ENCODE peak calls at places on chromosomes 7 and 10, in five cellular contexts. Z is esophagus squamous epithelium, W is Peyer's patch, Q is foreskin fibroblast, X is fibroblast of the aortic adventitia. P is an unnamed sample.

GRCh38 chr10:92126100-92126650 is 164.7 kb downstream of the CPEB3 start:
- DNase-seq in Z (no peak), W (no peak), Q (no peak), X (peak), P (no peak)

GRCh38 chr7:67618569-67619543 is 622.2 kb downstream of the TYW1 start:
- DNase-seq in Z (no peak), W (no peak), Q (no peak), X (no peak), P (no peak)

GRCh38 chr10:132684164-132684891 is 101.6 kb downstream of the NKX6-2 start:
- DNase-seq in Z (no peak), W (no peak), Q (peak), X (peak), P (no peak)

GRCh38 chr7:32066441-32066840 is 3.8 kb downstream of the PDE1C start:
- DNase-seq in Z (no peak), W (no peak), Q (peak), X (peak), P (no peak)

GRCh38 chr10:71748671-71749191 is 24.6 kb downstream of the VSIR start:
- DNase-seq in Z (peak), W (peak), Q (peak), X (peak), P (no peak)

GRCh38 chr7:44275829-44276570 is 49.4 kb downstream of the CAMK2B start:
- DNase-seq in Z (no peak), W (no peak), Q (no peak), X (no peak), P (no peak)

GRCh38 chr10:124344266-124344590 is 74.5 kb downstream of the OAT start:
- DNase-seq in Z (no peak), W (no peak), Q (no peak), X (no peak), P (no peak)

GRCh38 chr7:76000566-76000965 is 6.2 kb upstream of the TMEM120A start:
- DNase-seq in Z (no peak), W (no peak), Q (no peak), X (no peak), P (no peak)

GRCh38 chr7:2666130-2666529 is 21.9 kb upstream of the AMZ1 start:
- DNase-seq in Z (no peak), W (no peak), Q (no peak), X (no peak), P (no peak)

GRCh38 chr10:34821587-34822585 is 6.8 kb upstream of the PARD3 start:
- DNase-seq in Z (no peak), W (no peak), Q (no peak), X (no peak), P (no peak)

GRCh38 chr7:52100-52499 is 140.3 kb upstream of the FAM20C start:
- DNase-seq in Z (no peak), W (no peak), Q (no peak), X (no peak), P (no peak)

DNA sequence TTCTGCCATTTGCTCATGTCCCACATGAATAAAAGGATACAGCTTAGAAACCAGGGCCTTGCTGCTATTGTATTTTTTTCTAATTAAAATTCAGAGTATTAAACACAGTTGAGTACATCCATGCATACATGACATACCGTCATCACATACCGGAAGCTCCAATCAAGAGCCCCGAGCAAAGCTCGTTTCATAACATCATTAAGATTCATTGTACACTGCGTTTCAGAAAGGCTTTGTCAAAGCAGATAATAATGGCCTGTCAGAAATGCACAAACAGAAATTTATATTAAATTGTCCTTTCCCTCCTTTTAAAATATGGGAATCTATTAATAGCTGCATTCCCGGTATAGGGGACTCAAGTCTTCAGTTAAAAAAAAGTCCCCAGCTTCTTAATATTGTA is 103.4 kb downstream of the PRTFDC1 start:
- DNase-seq in Z (no peak), W (no peak), Q (no peak), X (no peak), P (no peak)
- TF ChIP-seq CTCF in Z (no peak), W (no peak), Q (no peak), X (no peak), P (no peak)

DNA sequence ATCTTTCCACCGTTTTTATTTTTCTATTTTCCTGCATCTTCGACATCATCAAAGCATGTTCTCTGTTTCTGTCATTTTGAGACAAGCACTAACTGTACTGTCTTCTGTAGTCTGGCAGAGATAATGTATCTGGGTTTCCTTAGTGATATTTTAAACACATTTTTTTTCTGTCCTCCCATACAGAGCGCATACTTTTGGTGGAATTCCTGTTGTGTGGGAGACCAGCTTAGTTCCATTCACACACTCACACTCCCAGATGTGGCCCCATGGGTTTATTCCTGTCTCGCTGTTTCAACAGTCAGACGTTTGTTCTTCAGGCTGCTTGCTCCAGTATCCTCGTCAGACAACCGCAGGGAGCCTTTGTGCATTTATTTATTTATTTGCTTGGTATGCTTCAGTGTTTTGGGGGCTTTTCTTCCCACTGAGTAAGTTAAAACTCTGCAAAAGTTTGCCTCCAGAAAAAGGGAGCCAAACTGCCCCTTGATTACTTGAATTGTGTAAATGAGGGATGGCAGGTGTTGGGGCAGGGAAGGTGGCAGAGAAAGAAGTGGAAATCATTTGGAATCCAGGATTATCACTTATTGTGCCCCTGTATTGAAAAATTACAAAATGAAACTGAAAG is 456.8 kb upstream of the KLF6 start:
- DNase-seq in Z (no peak), W (no peak), Q (peak), X (peak), P (peak)
- H3K4me3 ChIP-seq in Z (no peak), W (no peak), Q (peak), X (peak), P (peak)

GRCh38 chr7:130639391-130639790 is 29.2 kb downstream of the COPG2 start:
- DNase-seq in Z (no peak), W (no peak), Q (peak), X (no peak), P (no peak)
- TF ChIP-seq CTCF in Z (no peak), W (no peak), Q (no peak), X (no peak), P (no peak)

DNA sequence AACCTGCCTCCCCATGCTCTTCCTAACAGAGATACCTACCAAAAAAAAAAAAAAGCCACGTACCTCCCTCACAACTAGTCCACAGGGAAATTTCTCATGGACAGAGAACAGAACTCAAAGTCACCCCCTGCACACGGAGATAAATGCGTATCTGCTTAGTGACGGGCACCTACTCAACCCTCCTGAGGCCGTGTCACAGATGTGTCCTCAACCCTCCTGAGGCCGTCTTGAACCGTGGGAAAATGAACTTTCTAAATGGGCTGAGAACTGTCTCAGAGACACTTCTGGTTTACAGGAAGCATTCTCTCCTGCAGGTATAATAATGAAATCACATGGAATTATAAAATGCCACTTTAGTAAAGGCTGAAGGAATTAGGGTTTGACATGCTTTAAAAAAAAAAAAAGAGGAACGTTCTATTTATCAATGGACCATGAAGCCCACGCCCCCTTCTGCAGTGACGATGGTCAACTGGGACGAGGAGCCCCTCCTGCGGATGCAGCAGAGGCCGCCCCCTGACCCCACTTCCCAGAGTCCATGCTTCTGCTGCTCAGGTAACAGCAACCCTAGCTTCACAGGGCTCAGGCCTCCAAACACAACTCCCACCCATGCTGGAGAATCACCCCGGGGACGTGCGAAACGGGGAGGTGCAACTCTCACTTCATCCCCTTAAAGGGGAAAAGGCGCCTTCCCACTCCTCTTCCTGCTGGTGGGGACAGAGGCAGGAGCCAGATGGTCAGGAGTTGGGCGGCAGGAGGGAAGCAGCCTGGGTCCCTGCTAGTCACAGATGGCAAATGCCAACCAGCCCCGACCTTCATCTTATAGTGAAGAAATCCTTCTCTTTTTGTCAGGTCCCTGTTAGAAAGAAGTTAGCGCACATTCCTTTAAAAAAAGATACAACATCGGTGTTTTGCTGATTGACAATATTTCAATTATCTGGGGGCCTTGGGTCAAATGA is 155.6 kb downstream of the DIP2C start:
- DNase-seq in Z (no peak), W (no peak), Q (no peak), X (no peak), P (no peak)
- H3K4me3 ChIP-seq in Z (no peak), W (no peak), Q (no peak), X (no peak), P (no peak)

DNA sequence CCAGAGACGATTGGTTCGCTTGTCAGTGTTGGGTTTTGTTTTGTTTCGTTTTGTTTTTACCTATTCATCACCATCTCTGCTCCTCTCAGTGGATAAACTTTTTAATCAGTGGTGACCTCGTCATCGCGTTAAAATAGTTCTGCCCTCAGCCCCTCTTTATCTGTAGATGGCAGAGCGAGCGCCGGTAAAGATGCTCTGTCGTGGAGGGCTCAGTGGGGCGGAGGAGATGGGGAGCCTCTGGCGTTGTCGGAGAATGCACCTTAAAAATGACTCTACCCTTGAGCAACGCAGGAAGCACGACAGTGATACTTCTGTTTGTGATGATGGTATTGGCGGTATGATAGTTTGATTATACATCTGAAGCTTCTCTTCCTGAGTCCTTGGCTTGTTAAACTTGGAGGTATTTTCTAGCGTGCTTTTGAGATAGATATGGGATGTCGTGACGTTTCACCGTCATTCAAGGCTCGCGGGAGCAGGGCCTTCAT is 554 bp downstream of the CSGALNACT2 start:
- DNase-seq in Z (no peak), W (peak), Q (peak), X (peak), P (no peak)
- TF ChIP-seq CTCF in Z (no peak), W (no peak), Q (no peak), X (no peak), P (no peak)

GRCh38 chr10:683448-684071 is 5.9 kb downstream of the DIP2C start:
- DNase-seq in Z (no peak), W (no peak), Q (peak), X (peak), P (peak)

GRCh38 chr10:680146-680545 is 9.3 kb downstream of the DIP2C start:
- DNase-seq in Z (no peak), W (no peak), Q (no peak), X (no peak), P (no peak)

GRCh38 chr10:680745-681144 is 8.7 kb downstream of the DIP2C start:
- DNase-seq in Z (no peak), W (no peak), Q (no peak), X (no peak), P (no peak)

GRCh38 chr10:682931-683447 is 6.5 kb downstream of the DIP2C start:
- DNase-seq in Z (no peak), W (no peak), Q (no peak), X (no peak), P (no peak)

GRCh38 chr10:681670-682318 is 7.7 kb downstream of the DIP2C start:
- DNase-seq in Z (no peak), W (no peak), Q (peak), X (no peak), P (no peak)
- H3K4me3 ChIP-seq in Z (no peak), W (no peak), Q (no peak), X (no peak), P (no peak)